ENCODE peak calls at places on chromosomes 4 and X, in eight cellular contexts. J is GM12865, R is psoas muscle, C is A673, D is Calu3, T is ureter, H is astrocyte of the spinal cord, F is germinal center. G is an unnamed sample.

GRCh38 chrX:10350991-10351390 is 194.2 kb downstream of the CLCN4 start:
- DNase-seq in H (peak), R (no peak), J (no peak), C (no peak), F (no peak), D (peak), T (no peak), G (no peak)

GRCh38 chrX:148804579-148804978 is 304.2 kb downstream of the AFF2 start:
- DNase-seq in T (no peak), C (no peak), F (no peak), R (no peak), D (no peak), H (no peak), J (no peak), G (no peak)

GRCh38 chr4:23827971-23828680 is 61.7 kb downstream of the PPARGC1A start:
- DNase-seq in T (no peak), D (no peak), J (no peak), C (no peak), R (no peak), F (no peak), H (peak), G (no peak)

GRCh38 chr4:10096976-10097330 is 19.6 kb downstream of the WDR1 start:
- DNase-seq in T (no peak), R (no peak), F (no peak), D (no peak), C (no peak), J (no peak), H (no peak), G (no peak)

GRCh38 chr4:135249006-135249405 is 1047.4 kb upstream of the PABPC4L start:
- DNase-seq in H (no peak), T (no peak), R (no peak), C (peak), J (no peak), D (no peak), F (no peak), G (no peak)

GRCh38 chr4:145301386-145302080 is 121.1 kb upstream of the OTUD4 start:
- DNase-seq in H (no peak), R (no peak), T (no peak), D (no peak), J (no peak), F (no peak), C (no peak), G (no peak)

GRCh38 chrX:29496636-29497180 is 718.7 kb upstream of the MAGEB2 start:
- DNase-seq in F (no peak), D (no peak), H (no peak), R (no peak), C (no peak), T (no peak), J (no peak), G (no peak)

GRCh38 chr4:112751447-112751846 is 114.5 kb downstream of the LARP7 start:
- DNase-seq in D (no peak), R (no peak), F (no peak), H (no peak), T (no peak), C (no peak), J (no peak), G (no peak)

GRCh38 chr4:169362607-169363006 is 91.9 kb upstream of the SH3RF1 start:
- DNase-seq in H (no peak), D (no peak), T (no peak), J (no peak), F (no peak), R (no peak), C (no peak), G (no peak)

GRCh38 chr4:107640157-107640556 is 79.9 kb downstream of the PAPSS1 start:
- DNase-seq in T (no peak), H (no peak), F (no peak), D (no peak), C (peak), R (no peak), J (no peak), G (no peak)

GRCh38 chr4:77800483-77801259 is 18.5 kb downstream of the CNOT6L start:
- DNase-seq in C (no peak), F (no peak), D (no peak), T (no peak), H (peak), J (no peak), R (no peak), G (no peak)

GRCh38 chr4:91963489-91963888 is 340.3 kb upstream of the GRID2 start:
- DNase-seq in D (no peak), F (no peak), C (no peak), J (no peak), R (no peak), H (peak), T (no peak), G (no peak)

GRCh38 chrX:134460861-134461218 is 875 bp downstream of the HPRT1 start:
- DNase-seq in C (peak), F (no peak), H (peak), T (no peak), R (no peak), D (peak), J (peak), G (peak)

GRCh38 chrX:11427082-11428033 is 134.1 kb downstream of the AMELX start:
- DNase-seq in H (no peak), F (peak), R (peak), T (peak), C (no peak), J (peak), D (peak), G (peak)

GRCh38 chr4:40992472-40993298 is 221.7 kb downstream of the APBB2 start:
- DNase-seq in F (peak), C (peak), R (no peak), J (peak), T (no peak), H (peak), D (no peak), G (no peak)

GRCh38 chr4:126458993-126459392 is 1144.2 kb downstream of the FAT4 start:
- DNase-seq in T (no peak), J (no peak), D (no peak), R (no peak), H (peak), C (no peak), F (no peak), G (no peak)

GRCh38 chr4:153555730-153556440 is 89.7 kb downstream of the TMEM131L start:
- DNase-seq in D (no peak), R (peak), H (peak), J (no peak), C (peak), F (no peak), T (peak), G (no peak)

GRCh38 chr4:31918891-31919290 is 1198.7 kb downstream of the PCDH7 start:
- DNase-seq in T (no peak), J (no peak), C (peak), H (no peak), F (no peak), D (no peak), R (no peak), G (no peak)

G was measured in K562.